ENCODE peak calls at places on chromosomes 11 and 22, in six cellular contexts. W, A, F, J, Y and V are unnamed samples.
A peak's percentile ranks its signal among the peaks of the same experiment; 100 is the strongest.

GRCh38 chr11:55172734-55173415 is 89.1 kb upstream of the TRIM48 start:
- DNase-seq in W (no peak), A (no peak), F (no peak), J (no peak), Y (no peak), V (no peak)

GRCh38 chr22:37601540-37602442 is 6.8 kb upstream of the GGA1 start:
- DNase-seq in W (no peak), A (no peak), F (peak; percentile 66), J (peak; percentile 42), Y (no peak), V (no peak)

GRCh38 chr22:27241430-27242110 is 560.0 kb downstream of the MN1 start:
- DNase-seq in W (no peak), A (no peak), F (no peak), J (no peak), Y (peak; percentile 62), V (peak; percentile 68)

GRCh38 chr22:32574957-32575893 is 100.6 kb downstream of the FBXO7 start:
- DNase-seq in W (no peak), A (no peak), F (no peak), J (no peak), Y (no peak), V (no peak)

GRCh38 chr22:39802682-39803081 is 90.9 kb downstream of the ENTHD1 start:
- DNase-seq in W (no peak), A (no peak), F (no peak), J (no peak), Y (no peak), V (no peak)

GRCh38 chr22:36253523-36254490 is 874 bp downstream of the APOL1 start:
- DNase-seq in W (no peak), A (no peak), F (peak; percentile 62), J (no peak), Y (no peak), V (no peak)

GRCh38 chr11:66115638-66116410 is 45.8 kb downstream of the PACS1 start:
- DNase-seq in W (no peak), A (no peak), F (no peak), J (no peak), Y (no peak), V (no peak)

GRCh38 chr22:28594784-28595324 is 84.8 kb downstream of the TTC28 start:
- DNase-seq in W (peak; percentile 34), A (no peak), F (peak; percentile 81), J (peak; percentile 1), Y (peak; percentile 78), V (no peak)

GRCh38 chr11:45178890-45179663 is 32.6 kb downstream of the PRDM11 start:
- DNase-seq in W (peak; percentile 82), A (no peak), F (no peak), J (no peak), Y (no peak), V (no peak)

GRCh38 chr11:78318321-78318720 is 99.3 kb downstream of the GAB2 start:
- DNase-seq in W (no peak), A (no peak), F (no peak), J (no peak), Y (no peak), V (no peak)

GRCh38 chr11:109552376-109552775 is 130.4 kb downstream of the C11orf87 start:
- DNase-seq in W (no peak), A (no peak), F (peak; percentile 65), J (no peak), Y (no peak), V (no peak)

GRCh38 chr22:35524966-35525686 is 15.5 kb upstream of the RASD2 start:
- DNase-seq in W (no peak), A (no peak), F (no peak), J (no peak), Y (peak; percentile 69), V (no peak)

GRCh38 chr11:82986491-82986890 is 85.0 kb downstream of the DDIAS start:
- DNase-seq in W (no peak), A (no peak), F (no peak), J (no peak), Y (no peak), V (no peak)

GRCh38 chr11:128567130-128567529 is 20.2 kb downstream of the ETS1 start:
- DNase-seq in W (no peak), A (no peak), F (no peak), J (no peak), Y (no peak), V (no peak)

GRCh38 chr22:21025266-21025665 is 7.1 kb downstream of the SLC7A4 start:
- DNase-seq in W (no peak), A (no peak), F (no peak), J (no peak), Y (no peak), V (no peak)

GRCh38 chr22:48896766-48897637 is 930.7 kb downstream of the BRD1 start:
- DNase-seq in W (peak; percentile 11), A (no peak), F (no peak), J (no peak), Y (no peak), V (no peak)

GRCh38 chr11:78453140-78453935 is 35.7 kb upstream of the GAB2 start:
- DNase-seq in W (no peak), A (no peak), F (peak; percentile 17), J (no peak), Y (no peak), V (no peak)

GRCh38 chr11:106051103-106051502 is 26.0 kb downstream of the KBTBD3 start:
- DNase-seq in W (no peak), A (no peak), F (no peak), J (no peak), Y (no peak), V (no peak)

GRCh38 chr11:18836415-18836814 is 44.8 kb upstream of the PTPN5 start:
- DNase-seq in W (peak; percentile 4), A (no peak), F (no peak), J (no peak), Y (no peak), V (no peak)

GRCh38 chr22:50143096-50143495 is 27.4 kb upstream of the PANX2 start:
- DNase-seq in W (no peak), A (no peak), F (no peak), J (no peak), Y (no peak), V (no peak)

GRCh38 chr11:134478611-134479010 is 66.6 kb upstream of the B3GAT1 start:
- DNase-seq in W (no peak), A (no peak), F (no peak), J (no peak), Y (no peak), V (no peak)

GRCh38 chr11:71490044-71490730 is 36.9 kb upstream of the KRTAP5-7 start:
- DNase-seq in W (no peak), A (no peak), F (no peak), J (no peak), Y (no peak), V (no peak)

GRCh38 chr11:68962527-68963250 is 18.1 kb downstream of the MRGPRD start:
- DNase-seq in W (no peak), A (peak; percentile 7), F (no peak), J (no peak), Y (no peak), V (no peak)

GRCh38 chr22:30968015-30968923 is at the start of gene MORC2:
- DNase-seq in W (peak; percentile 27), A (no peak), F (no peak), J (peak; percentile 27), Y (no peak), V (peak; percentile 78)

GRCh38 chr11:10307022-10307410 is 2.1 kb downstream of the ADM start:
- DNase-seq in W (peak; percentile 55), A (no peak), F (peak; percentile 75), J (no peak), Y (no peak), V (no peak)

GRCh38 chr22:20324139-20324516 is 4.3 kb upstream of the DGCR6L start:
- DNase-seq in W (no peak), A (no peak), F (no peak), J (no peak), Y (no peak), V (no peak)

GRCh38 chr22:50002791-50003190 is 9.8 kb downstream of the IL17REL start:
- DNase-seq in W (no peak), A (no peak), F (peak; percentile 25), J (no peak), Y (no peak), V (no peak)

GRCh38 chr11:69385832-69386415 is 92.0 kb downstream of the MYEOV start:
- DNase-seq in W (no peak), A (no peak), F (no peak), J (no peak), Y (no peak), V (no peak)

GRCh38 chr11:107801641-107802040 is 56.9 kb downstream of the SLC35F2 start:
- DNase-seq in W (no peak), A (no peak), F (no peak), J (no peak), Y (no peak), V (no peak)

GRCh38 chr11:34840736-34841386 is 75.3 kb downstream of the APIP start:
- DNase-seq in W (peak; percentile 28), A (no peak), F (peak; percentile 49), J (no peak), Y (no peak), V (no peak)

GRCh38 chr11:45511566-45511965 is 153.9 kb downstream of the CHST1 start:
- DNase-seq in W (no peak), A (no peak), F (no peak), J (no peak), Y (no peak), V (no peak)

GRCh38 chr11:84310261-84310660 is 1024.1 kb upstream of the CCDC90B start:
- DNase-seq in W (no peak), A (no peak), F (peak; percentile 23), J (no peak), Y (no peak), V (no peak)